ENCODE peak calls at places on chromosomes 6 and 20, in four cellular contexts. W is right cardiac atrium, N is PC-3, X is immature natural killer cell. Y is an unnamed sample.

GRCh38 chr6:145761584-145761983 is 26.3 kb upstream of the EPM2A start:
- DNase-seq in W (no peak), N (no peak), X (no peak), Y (no peak)

GRCh38 chr6:33171889-33172203 is 20.4 kb downstream of the COL11A2 start:
- DNase-seq in W (no peak), N (no peak), X (no peak), Y (no peak)

GRCh38 chr6:5085638-5086293 is 625 bp downstream of the PPP1R3G start:
- DNase-seq in W (peak; percentile 41), N (peak; percentile 42), X (no peak), Y (peak; percentile 57)

GRCh38 chr6:148765878-148766808 is 19.3 kb downstream of the UST start:
- DNase-seq in W (no peak), N (no peak), X (no peak), Y (no peak)

GRCh38 chr6:33737267-33738026 is 9.3 kb downstream of the IP6K3 start:
- DNase-seq in W (peak; percentile 56), N (no peak), X (no peak), Y (peak; percentile 66)

GRCh38 chr6:74268821-74269600 is 573.0 kb downstream of the CD109 start:
- DNase-seq in W (no peak), N (peak; percentile 22), X (no peak), Y (no peak)

GRCh38 chr6:10528170-10528981 is 7.2 kb downstream of the GCNT2 start:
- DNase-seq in W (no peak), N (peak; percentile 88), X (peak; percentile 15), Y (no peak)

GRCh38 chr20:35297153-35297552 is 4.9 kb upstream of the FAM83C start:
- DNase-seq in W (no peak), N (peak; percentile 56), X (no peak), Y (no peak)

GRCh38 chr6:64146094-64146493 is 510.5 kb downstream of the PHF3 start:
- DNase-seq in W (no peak), N (peak; percentile 10), X (no peak), Y (no peak)